ENCODE peak calls at places on chromosomes 2 and 18, in four cellular contexts. F is lower lobe of right lung, R is GM23248, L is heart left ventricle. S is an unnamed sample.

GRCh38 chr2:215590353-215590752 is 154.5 kb upstream of the FN1 start:
- DNase-seq in R (peak), F (no peak), L (no peak), S (no peak)

GRCh38 chr2:179518891-179519290 is 254.3 kb upstream of the SESTD1 start:
- DNase-seq in R (no peak), F (peak), L (no peak), S (peak)

GRCh38 chr2:43312751-43313641 is 86.6 kb upstream of the ZFP36L2 start:
- DNase-seq in R (peak), F (no peak), L (peak), S (no peak)

GRCh38 chr2:42770288-42771131 is 6.6 kb upstream of the OXER1 start:
- DNase-seq in L (no peak), F (peak), R (peak), S (no peak)

GRCh38 chr2:121130301-121130850 is 154.6 kb downstream of the TFCP2L1 start:
- DNase-seq in F (no peak), L (no peak), R (no peak), S (no peak)

GRCh38 chr2:240236217-240237111 is 96.0 kb upstream of the OTOS start:
- DNase-seq in R (no peak), F (peak), L (peak), S (peak)

GRCh38 chr2:1607971-1608688 is 136.2 kb downstream of the PXDN start:
- DNase-seq in R (peak), L (no peak), F (no peak), S (no peak)

GRCh38 chr2:84373391-84373790 is 85.7 kb downstream of the SUCLG1 start:
- DNase-seq in R (no peak), F (no peak), L (no peak), S (no peak)

GRCh38 chr18:36402765-36403396 is 105.4 kb downstream of the FHOD3 start:
- DNase-seq in F (no peak), R (peak), L (peak), S (peak)

GRCh38 chr2:186991766-186992417 is 142.9 kb upstream of the ZSWIM2 start:
- DNase-seq in F (no peak), R (peak), L (no peak), S (no peak)

GRCh38 chr2:47201224-47201623 is 46.1 kb upstream of the STPG4 start:
- DNase-seq in R (peak), L (no peak), F (no peak), S (no peak)

GRCh38 chr2:212723226-212723625 is 184.6 kb upstream of the ERBB4 start:
- DNase-seq in L (no peak), R (peak), F (no peak), S (no peak)

GRCh38 chr18:57533399-57533884 is 53.1 kb downstream of the FECH start:
- DNase-seq in R (no peak), L (no peak), F (no peak), S (no peak)

GRCh38 chr18:8659609-8660242 is 45.6 kb upstream of the MTCL1 start:
- DNase-seq in L (no peak), R (no peak), F (no peak), S (no peak)

GRCh38 chr18:45019469-45019868 is 338.8 kb downstream of the SETBP1 start:
- DNase-seq in F (no peak), L (no peak), R (no peak), S (no peak)

GRCh38 chr2:237165405-237166276 is 80.0 kb downstream of the COPS8 start:
- DNase-seq in F (no peak), L (no peak), R (peak), S (no peak)

GRCh38 chr2:144780983-144781382 is 261.1 kb upstream of the ZEB2 start:
- DNase-seq in L (no peak), R (peak), F (no peak), S (no peak)

GRCh38 chr18:54558609-54559585 is 32.1 kb upstream of the DYNAP start:
- DNase-seq in R (peak), L (no peak), F (no peak), S (no peak)

GRCh38 chr18:13161276-13161899 is 57.2 kb upstream of the LDLRAD4 start:
- DNase-seq in L (no peak), F (no peak), R (no peak), S (no peak)

GRCh38 chr2:231732604-231733003 is 24.3 kb downstream of the PTMA start:
- DNase-seq in R (no peak), F (no peak), L (no peak), S (no peak)

GRCh38 chr2:220215785-220216184 is 588.4 kb downstream of the SLC4A3 start:
- DNase-seq in R (no peak), L (no peak), F (no peak), S (no peak)

GRCh38 chr18:32769242-32770180 is 3.3 kb downstream of the KLHL14 start:
- DNase-seq in R (no peak), F (no peak), L (no peak), S (peak)

GRCh38 chr2:23569761-23570383 is 184.9 kb downstream of the KLHL29 start:
- DNase-seq in L (no peak), R (no peak), F (no peak), S (peak)

GRCh38 chr2:169131587-169132512 is 62.5 kb downstream of the DHRS9 start:
- DNase-seq in F (no peak), R (peak), L (no peak), S (no peak)

GRCh38 chr2:172484253-172484652 is 56.9 kb downstream of the ITGA6 start:
- DNase-seq in F (no peak), L (no peak), R (peak), S (no peak)

GRCh38 chr2:9950521-9951271 is 797 bp upstream of the GRHL1 start:
- DNase-seq in L (peak), F (peak), R (peak), S (peak)

GRCh38 chr18:7417742-7418141 is 149.4 kb upstream of the PTPRM start:
- DNase-seq in R (peak), F (no peak), L (no peak), S (no peak)

GRCh38 chr2:48883661-48884060 is 128.1 kb upstream of the LHCGR start:
- DNase-seq in L (no peak), R (no peak), F (no peak), S (no peak)

DNA sequence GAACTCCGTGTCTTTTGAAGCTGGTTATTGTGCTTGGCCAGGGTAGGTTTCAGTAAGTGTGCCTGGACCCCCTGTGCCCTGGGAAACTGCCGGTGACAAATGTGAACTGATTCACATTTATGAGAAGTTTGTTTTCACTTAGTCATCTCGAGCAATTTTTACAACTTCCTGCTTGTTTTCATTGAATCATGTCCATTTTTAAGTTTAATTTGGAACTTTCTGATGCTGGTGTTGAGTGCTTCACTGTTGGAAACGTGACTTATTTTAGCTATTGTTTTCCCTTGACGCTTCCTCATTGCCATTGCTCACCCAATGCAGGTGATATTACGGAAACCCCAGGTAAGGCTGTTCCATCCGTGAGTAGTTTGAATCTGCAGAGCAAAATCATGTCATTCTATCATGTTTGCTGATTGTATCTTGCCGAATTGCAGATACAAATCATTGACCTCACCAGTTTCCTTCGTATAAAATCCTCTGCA is 97.2 kb downstream of the RTN4 start:
- DNase-seq in F (no peak), L (no peak), R (peak), S (no peak)
- H3K27ac ChIP-seq in F (no peak), L (no peak), R (no peak), S (no peak)

GRCh38 chr2:113183264-113183663 is 9.5 kb downstream of the PSD4 start:
- DNase-seq in L (no peak), R (no peak), F (no peak), S (no peak)
- H3K27ac ChIP-seq in L (no peak), R (no peak), F (no peak), S (no peak)

GRCh38 chr2:111977240-111977639 is 77.8 kb upstream of the TMEM87B start:
- DNase-seq in F (no peak), R (no peak), L (no peak), S (no peak)

GRCh38 chr2:111975053-111975552 is 76.7 kb downstream of the MERTK start:
- DNase-seq in R (peak), F (no peak), L (no peak), S (peak)

GRCh38 chr2:111975819-111976218 is 77.4 kb downstream of the MERTK start:
- DNase-seq in L (no peak), R (no peak), F (no peak), S (no peak)

GRCh38 chr2:111981666-111982065 is 73.4 kb upstream of the TMEM87B start:
- DNase-seq in L (no peak), R (no peak), F (no peak), S (no peak)

GRCh38 chr2:111978452-111979170 is 76.5 kb upstream of the TMEM87B start:
- DNase-seq in F (no peak), L (no peak), R (no peak), S (no peak)
- H3K27ac ChIP-seq in F (no peak), L (no peak), R (no peak), S (no peak)

DNA sequence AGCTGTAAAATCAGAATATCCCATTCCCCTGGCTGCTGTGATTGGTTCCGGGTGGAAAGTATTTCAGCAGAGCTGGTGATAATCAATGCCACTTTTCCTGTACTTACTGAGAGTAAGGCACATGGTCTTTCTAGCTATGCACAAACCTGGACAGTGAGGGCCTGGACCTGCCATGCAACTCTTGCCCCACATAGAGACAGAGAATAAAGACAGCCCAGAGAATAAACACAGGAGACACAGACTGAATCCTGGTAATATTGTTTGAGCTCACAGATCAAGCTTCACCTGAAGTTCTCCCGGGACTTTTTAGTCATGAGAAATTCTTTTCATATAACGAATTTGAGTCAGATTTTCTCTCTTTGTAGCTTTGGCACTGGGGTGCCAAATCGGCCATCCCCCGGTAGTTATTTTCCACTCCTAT is 81.9 kb downstream of the ACAA2 start:
- DNase-seq in R (no peak), L (no peak), F (no peak), S (no peak)
- H3K27ac ChIP-seq in R (no peak), L (no peak), F (no peak), S (no peak)